ENCODE peak calls at places on chromosomes 13 and 19, in seven cellular contexts. One of them, this sample, is unnamed.

GRCh38 chr13:27160657-27161174 is 10.9 kb downstream of the USP12 start:
- DNase-seq in fibroblast of the aortic adventitia: no peak
- DNase-seq in thyroid gland: no peak
- DNase-seq in RWPE1: no peak
- DNase-seq in progenitor cell of endocrine pancreas: no peak
- DNase-seq in endothelial cell: no peak
- DNase-seq in nephron progenitor cell: no peak
- DNase-seq in this sample: no peak

GRCh38 chr19:33219261-33219812 is 6.3 kb downstream of the SLC7A10 start:
- DNase-seq in progenitor cell of endocrine pancreas: no peak
- DNase-seq in thyroid gland: no peak
- DNase-seq in RWPE1: no peak
- DNase-seq in fibroblast of the aortic adventitia: no peak
- DNase-seq in endothelial cell: no peak
- DNase-seq in nephron progenitor cell: no peak
- DNase-seq in this sample: no peak

GRCh38 chr19:5631511-5632240 is 8.8 kb downstream of the SAFB start:
- DNase-seq in progenitor cell of endocrine pancreas: no peak
- DNase-seq in RWPE1: no peak
- DNase-seq in thyroid gland: no peak
- DNase-seq in fibroblast of the aortic adventitia: peak; percentile 53
- DNase-seq in endothelial cell: no peak
- DNase-seq in nephron progenitor cell: no peak
- DNase-seq in this sample: no peak

GRCh38 chr19:29806098-29806866 is 5.5 kb upstream of the CCNE1 start:
- DNase-seq in nephron progenitor cell: no peak
- DNase-seq in RWPE1: no peak
- DNase-seq in fibroblast of the aortic adventitia: peak; percentile 87
- DNase-seq in progenitor cell of endocrine pancreas: no peak
- DNase-seq in endothelial cell: no peak
- DNase-seq in thyroid gland: no peak
- DNase-seq in this sample: no peak

GRCh38 chr13:47418206-47418920 is 521.5 kb upstream of the HTR2A start:
- DNase-seq in progenitor cell of endocrine pancreas: no peak
- DNase-seq in RWPE1: no peak
- DNase-seq in thyroid gland: no peak
- DNase-seq in endothelial cell: no peak
- DNase-seq in nephron progenitor cell: no peak
- DNase-seq in fibroblast of the aortic adventitia: no peak
- DNase-seq in this sample: no peak

GRCh38 chr19:38683393-38684077 is 36.1 kb downstream of the ACTN4 start:
- DNase-seq in endothelial cell: no peak
- DNase-seq in fibroblast of the aortic adventitia: peak; percentile 88
- DNase-seq in thyroid gland: peak; percentile 99
- DNase-seq in RWPE1: peak; percentile 94
- DNase-seq in nephron progenitor cell: no peak
- DNase-seq in progenitor cell of endocrine pancreas: peak; percentile 68
- DNase-seq in this sample: no peak

GRCh38 chr19:49125025-49125731 is 5.8 kb downstream of the PPFIA3 start:
- DNase-seq in RWPE1: no peak
- DNase-seq in endothelial cell: no peak
- DNase-seq in progenitor cell of endocrine pancreas: no peak
- DNase-seq in nephron progenitor cell: peak; percentile 33
- DNase-seq in fibroblast of the aortic adventitia: no peak
- DNase-seq in thyroid gland: no peak
- DNase-seq in this sample: no peak

GRCh38 chr13:81171065-81171647 is 830.2 kb upstream of the SPRY2 start:
- DNase-seq in nephron progenitor cell: no peak
- DNase-seq in progenitor cell of endocrine pancreas: no peak
- DNase-seq in thyroid gland: no peak
- DNase-seq in endothelial cell: no peak
- DNase-seq in fibroblast of the aortic adventitia: peak; percentile 37
- DNase-seq in RWPE1: peak; percentile 4
- DNase-seq in this sample: no peak

GRCh38 chr13:40994581-40995230 is 24.4 kb downstream of the ELF1 start:
- DNase-seq in fibroblast of the aortic adventitia: no peak
- DNase-seq in nephron progenitor cell: no peak
- DNase-seq in progenitor cell of endocrine pancreas: no peak
- DNase-seq in endothelial cell: no peak
- DNase-seq in RWPE1: no peak
- DNase-seq in thyroid gland: peak; percentile 45
- DNase-seq in this sample: no peak

GRCh38 chr13:101514695-101515275 is 62.3 kb downstream of the ITGBL1 start:
- DNase-seq in thyroid gland: peak; percentile 33
- DNase-seq in nephron progenitor cell: peak; percentile 8
- DNase-seq in progenitor cell of endocrine pancreas: no peak
- DNase-seq in fibroblast of the aortic adventitia: peak; percentile 84
- DNase-seq in endothelial cell: peak; percentile 17
- DNase-seq in RWPE1: peak; percentile 42
- DNase-seq in this sample: no peak

GRCh38 chr13:109545964-109546363 is 240.4 kb downstream of the IRS2 start:
- DNase-seq in nephron progenitor cell: no peak
- DNase-seq in progenitor cell of endocrine pancreas: no peak
- DNase-seq in thyroid gland: no peak
- DNase-seq in fibroblast of the aortic adventitia: no peak
- DNase-seq in endothelial cell: no peak
- DNase-seq in RWPE1: no peak
- DNase-seq in this sample: no peak

GRCh38 chr13:110305949-110306339 is 1.0 kb downstream of the COL4A1 start:
- DNase-seq in nephron progenitor cell: no peak
- DNase-seq in fibroblast of the aortic adventitia: peak; percentile 43
- DNase-seq in progenitor cell of endocrine pancreas: no peak
- DNase-seq in RWPE1: no peak
- DNase-seq in endothelial cell: no peak
- DNase-seq in thyroid gland: peak; percentile 48
- DNase-seq in this sample: no peak

GRCh38 chr13:29436721-29437250 is 158.7 kb downstream of the SLC7A1 start:
- DNase-seq in fibroblast of the aortic adventitia: no peak
- DNase-seq in endothelial cell: no peak
- DNase-seq in progenitor cell of endocrine pancreas: no peak
- DNase-seq in RWPE1: no peak
- DNase-seq in thyroid gland: no peak
- DNase-seq in nephron progenitor cell: no peak
- DNase-seq in this sample: no peak

GRCh38 chr19:16316506-16316882 is 8.1 kb upstream of the KLF2 start:
- DNase-seq in endothelial cell: no peak
- DNase-seq in RWPE1: no peak
- DNase-seq in nephron progenitor cell: no peak
- DNase-seq in fibroblast of the aortic adventitia: no peak
- DNase-seq in progenitor cell of endocrine pancreas: no peak
- DNase-seq in thyroid gland: no peak
- DNase-seq in this sample: no peak

GRCh38 chr13:51118809-51119431 is 7.8 kb upstream of the C13orf42 start:
- DNase-seq in nephron progenitor cell: no peak
- DNase-seq in endothelial cell: no peak
- DNase-seq in fibroblast of the aortic adventitia: no peak
- DNase-seq in thyroid gland: no peak
- DNase-seq in progenitor cell of endocrine pancreas: no peak
- DNase-seq in RWPE1: no peak
- DNase-seq in this sample: no peak

GRCh38 chr13:109785141-109785891 is 1.1 kb downstream of the IRS2 start:
- DNase-seq in fibroblast of the aortic adventitia: peak; percentile 53
- DNase-seq in thyroid gland: peak; percentile 93
- DNase-seq in nephron progenitor cell: peak; percentile 61
- DNase-seq in RWPE1: no peak
- DNase-seq in progenitor cell of endocrine pancreas: peak; percentile 41
- DNase-seq in endothelial cell: peak; percentile 40
- DNase-seq in this sample: no peak

GRCh38 chr13:103539721-103540120 is 473.5 kb upstream of the SLC10A2 start:
- DNase-seq in RWPE1: no peak
- DNase-seq in progenitor cell of endocrine pancreas: no peak
- DNase-seq in nephron progenitor cell: no peak
- DNase-seq in fibroblast of the aortic adventitia: no peak
- DNase-seq in thyroid gland: no peak
- DNase-seq in endothelial cell: no peak
- DNase-seq in this sample: no peak

GRCh38 chr13:24821207-24821606 is 57.2 kb downstream of the RNF17 start:
- DNase-seq in endothelial cell: no peak
- DNase-seq in thyroid gland: no peak
- DNase-seq in nephron progenitor cell: no peak
- DNase-seq in RWPE1: no peak
- DNase-seq in progenitor cell of endocrine pancreas: no peak
- DNase-seq in fibroblast of the aortic adventitia: no peak
- DNase-seq in this sample: no peak

GRCh38 chr19:17719730-17720486 is 628 bp downstream of the MAP1S start:
- DNase-seq in fibroblast of the aortic adventitia: no peak
- DNase-seq in progenitor cell of endocrine pancreas: no peak
- DNase-seq in nephron progenitor cell: no peak
- DNase-seq in thyroid gland: peak; percentile 44
- DNase-seq in endothelial cell: no peak
- DNase-seq in RWPE1: peak; percentile 76
- DNase-seq in this sample: no peak

GRCh38 chr13:42170029-42170428 is 101.9 kb upstream of the AKAP11 start:
- DNase-seq in endothelial cell: no peak
- DNase-seq in fibroblast of the aortic adventitia: no peak
- DNase-seq in nephron progenitor cell: no peak
- DNase-seq in progenitor cell of endocrine pancreas: no peak
- DNase-seq in RWPE1: no peak
- DNase-seq in thyroid gland: no peak
- DNase-seq in this sample: no peak

GRCh38 chr19:850221-850978 is 1.7 kb upstream of the ELANE start:
- DNase-seq in endothelial cell: no peak
- DNase-seq in fibroblast of the aortic adventitia: peak; percentile 97
- DNase-seq in thyroid gland: peak; percentile 90
- DNase-seq in RWPE1: peak; percentile 49
- DNase-seq in nephron progenitor cell: no peak
- DNase-seq in progenitor cell of endocrine pancreas: no peak
- DNase-seq in this sample: peak; percentile 75

GRCh38 chr13:37769545-37769944 is 100.0 kb downstream of the TRPC4 start:
- DNase-seq in RWPE1: no peak
- DNase-seq in endothelial cell: no peak
- DNase-seq in thyroid gland: no peak
- DNase-seq in nephron progenitor cell: no peak
- DNase-seq in fibroblast of the aortic adventitia: no peak
- DNase-seq in progenitor cell of endocrine pancreas: no peak
- DNase-seq in this sample: no peak

GRCh38 chr13:37769078-37769477 is 100.5 kb downstream of the TRPC4 start:
- DNase-seq in fibroblast of the aortic adventitia: no peak
- DNase-seq in thyroid gland: no peak
- DNase-seq in nephron progenitor cell: no peak
- DNase-seq in endothelial cell: no peak
- DNase-seq in progenitor cell of endocrine pancreas: no peak
- DNase-seq in RWPE1: peak; percentile 13
- DNase-seq in this sample: no peak
- TF ChIP-seq CTCF in fibroblast of the aortic adventitia: peak; percentile 14
- TF ChIP-seq CTCF in thyroid gland: no peak
- TF ChIP-seq CTCF in nephron progenitor cell: no peak
- TF ChIP-seq CTCF in endothelial cell: no peak
- TF ChIP-seq CTCF in progenitor cell of endocrine pancreas: peak; percentile 51
- TF ChIP-seq CTCF in RWPE1: no peak
- TF ChIP-seq CTCF in this sample: peak; percentile 28

GRCh38 chr19:48123907-48124675 is 13.5 kb upstream of the PLA2G4C start:
- DNase-seq in fibroblast of the aortic adventitia: peak; percentile 90
- DNase-seq in endothelial cell: no peak
- DNase-seq in progenitor cell of endocrine pancreas: no peak
- DNase-seq in RWPE1: peak; percentile 69
- DNase-seq in nephron progenitor cell: no peak
- DNase-seq in thyroid gland: no peak
- DNase-seq in this sample: peak; percentile 38
- TF ChIP-seq CTCF in fibroblast of the aortic adventitia: peak; percentile 47
- TF ChIP-seq CTCF in endothelial cell: no peak
- TF ChIP-seq CTCF in progenitor cell of endocrine pancreas: peak; percentile 44
- TF ChIP-seq CTCF in RWPE1: no peak
- TF ChIP-seq CTCF in nephron progenitor cell: no peak
- TF ChIP-seq CTCF in thyroid gland: no peak
- TF ChIP-seq CTCF in this sample: peak; percentile 40

GRCh38 chr13:46182491-46182877 is 507 bp upstream of the LCP1 start:
- DNase-seq in nephron progenitor cell: no peak
- DNase-seq in RWPE1: no peak
- DNase-seq in progenitor cell of endocrine pancreas: no peak
- DNase-seq in fibroblast of the aortic adventitia: no peak
- DNase-seq in endothelial cell: no peak
- DNase-seq in thyroid gland: no peak
- DNase-seq in this sample: no peak

GRCh38 chr13:46183018-46183940 is 1.3 kb upstream of the LCP1 start:
- DNase-seq in thyroid gland: no peak
- DNase-seq in progenitor cell of endocrine pancreas: no peak
- DNase-seq in nephron progenitor cell: no peak
- DNase-seq in RWPE1: no peak
- DNase-seq in endothelial cell: no peak
- DNase-seq in fibroblast of the aortic adventitia: no peak
- DNase-seq in this sample: no peak

GRCh38 chr13:46181799-46182490 is at the start of gene LCP1:
- DNase-seq in thyroid gland: peak; percentile 10
- DNase-seq in fibroblast of the aortic adventitia: no peak
- DNase-seq in nephron progenitor cell: no peak
- DNase-seq in RWPE1: no peak
- DNase-seq in progenitor cell of endocrine pancreas: no peak
- DNase-seq in endothelial cell: no peak
- DNase-seq in this sample: no peak

GRCh38 chr13:46185634-46186033 is 3.7 kb upstream of the LCP1 start:
- DNase-seq in endothelial cell: no peak
- DNase-seq in fibroblast of the aortic adventitia: no peak
- DNase-seq in RWPE1: no peak
- DNase-seq in progenitor cell of endocrine pancreas: no peak
- DNase-seq in nephron progenitor cell: no peak
- DNase-seq in thyroid gland: no peak
- DNase-seq in this sample: no peak

GRCh38 chr13:46184277-46184699 is 2.3 kb upstream of the LCP1 start:
- DNase-seq in thyroid gland: peak; percentile 25
- DNase-seq in fibroblast of the aortic adventitia: no peak
- DNase-seq in RWPE1: no peak
- DNase-seq in nephron progenitor cell: peak; percentile 45
- DNase-seq in endothelial cell: peak; percentile 55
- DNase-seq in progenitor cell of endocrine pancreas: no peak
- DNase-seq in this sample: no peak
- TF ChIP-seq CTCF in thyroid gland: no peak
- TF ChIP-seq CTCF in fibroblast of the aortic adventitia: peak; percentile 26
- TF ChIP-seq CTCF in RWPE1: no peak
- TF ChIP-seq CTCF in nephron progenitor cell: peak; percentile 44
- TF ChIP-seq CTCF in endothelial cell: peak; percentile 63
- TF ChIP-seq CTCF in progenitor cell of endocrine pancreas: peak; percentile 58
- TF ChIP-seq CTCF in this sample: peak; percentile 41

GRCh38 chr19:53789708-53790678 is 34.1 kb downstream of the NLRP12 start:
- DNase-seq in progenitor cell of endocrine pancreas: no peak
- DNase-seq in RWPE1: no peak
- DNase-seq in thyroid gland: no peak
- DNase-seq in endothelial cell: no peak
- DNase-seq in fibroblast of the aortic adventitia: no peak
- DNase-seq in nephron progenitor cell: no peak
- DNase-seq in this sample: no peak
- TF ChIP-seq CTCF in progenitor cell of endocrine pancreas: no peak
- TF ChIP-seq CTCF in RWPE1: no peak
- TF ChIP-seq CTCF in thyroid gland: no peak
- TF ChIP-seq CTCF in endothelial cell: no peak
- TF ChIP-seq CTCF in fibroblast of the aortic adventitia: no peak
- TF ChIP-seq CTCF in nephron progenitor cell: no peak
- TF ChIP-seq CTCF in this sample: no peak

GRCh38 chr13:31051999-31052398 is 109.7 kb downstream of the HSPH1 start:
- DNase-seq in fibroblast of the aortic adventitia: no peak
- DNase-seq in endothelial cell: peak; percentile 19
- DNase-seq in RWPE1: no peak
- DNase-seq in thyroid gland: no peak
- DNase-seq in nephron progenitor cell: no peak
- DNase-seq in progenitor cell of endocrine pancreas: no peak
- DNase-seq in this sample: no peak
- TF ChIP-seq CTCF in fibroblast of the aortic adventitia: no peak
- TF ChIP-seq CTCF in endothelial cell: no peak
- TF ChIP-seq CTCF in RWPE1: no peak
- TF ChIP-seq CTCF in thyroid gland: no peak
- TF ChIP-seq CTCF in nephron progenitor cell: no peak
- TF ChIP-seq CTCF in progenitor cell of endocrine pancreas: peak; percentile 35
- TF ChIP-seq CTCF in this sample: no peak